ENCODE peak calls at places on chromosomes 3 and 15, in six cellular contexts. C, J, A, K, N and T are unnamed samples.

GRCh38 chr3:60053518-60054265 is 1003.9 kb upstream of the CFAP20DC start:
- DNase-seq in K (no peak), A (peak), C (no peak), N (no peak), J (peak), T (no peak)

GRCh38 chr15:74955017-74955416 is 1.6 kb downstream of the RPP25 start:
- DNase-seq in N (peak), J (no peak), K (no peak), C (no peak), A (no peak), T (no peak)

GRCh38 chr3:123385981-123386380 is 62.9 kb downstream of the ADCY5 start:
- DNase-seq in J (peak), C (no peak), K (no peak), A (peak), N (peak), T (no peak)

GRCh38 chr15:25133804-25134203 is 179.0 kb downstream of the SNRPN start:
- DNase-seq in K (no peak), J (no peak), A (no peak), C (no peak), N (no peak), T (no peak)

GRCh38 chr3:45100998-45101407 is 45.2 kb downstream of the CDCP1 start:
- DNase-seq in N (peak), J (no peak), C (no peak), K (no peak), A (no peak), T (no peak)

GRCh38 chr3:151580592-151580991 is 119.7 kb upstream of the IGSF10 start:
- DNase-seq in K (no peak), J (no peak), C (no peak), N (peak), A (no peak), T (no peak)

GRCh38 chr15:74787251-74788041 is 5.6 kb downstream of the CSK start:
- DNase-seq in A (peak), J (no peak), C (peak), K (peak), N (peak), T (no peak)

GRCh38 chr3:107737909-107738308 is 215.1 kb downstream of the BBX start:
- DNase-seq in J (no peak), N (no peak), K (no peak), A (no peak), C (no peak), T (no peak)

GRCh38 chr3:34011171-34012101 is 213.0 kb downstream of the PDCD6IP start:
- DNase-seq in N (no peak), J (peak), A (peak), C (no peak), K (no peak), T (no peak)

GRCh38 chr15:37101634-37102314 is 1.4 kb upstream of the MEIS2 start:
- DNase-seq in K (no peak), N (peak), J (peak), A (peak), C (peak), T (no peak)

GRCh38 chr3:137845666-137846065 is 81.6 kb downstream of the SOX14 start:
- DNase-seq in A (no peak), J (no peak), N (no peak), K (no peak), C (no peak), T (no peak)

GRCh38 chr3:116038968-116039950 is 406.0 kb downstream of the LSAMP start:
- DNase-seq in C (no peak), J (no peak), N (no peak), A (peak), K (no peak), T (no peak)

GRCh38 chr3:197460002-197460401 is 95.8 kb downstream of the BDH1 start:
- DNase-seq in A (no peak), K (no peak), C (no peak), J (no peak), N (no peak), T (no peak)

GRCh38 chr15:65327651-65328393 is 23.3 kb downstream of the RNU5B-1 start:
- DNase-seq in N (no peak), K (no peak), A (no peak), C (no peak), J (no peak), T (no peak)

GRCh38 chr3:118181274-118181673 is 853.4 kb downstream of the IGSF11 start:
- DNase-seq in K (no peak), C (no peak), J (no peak), N (no peak), A (no peak), T (no peak)

DNA sequence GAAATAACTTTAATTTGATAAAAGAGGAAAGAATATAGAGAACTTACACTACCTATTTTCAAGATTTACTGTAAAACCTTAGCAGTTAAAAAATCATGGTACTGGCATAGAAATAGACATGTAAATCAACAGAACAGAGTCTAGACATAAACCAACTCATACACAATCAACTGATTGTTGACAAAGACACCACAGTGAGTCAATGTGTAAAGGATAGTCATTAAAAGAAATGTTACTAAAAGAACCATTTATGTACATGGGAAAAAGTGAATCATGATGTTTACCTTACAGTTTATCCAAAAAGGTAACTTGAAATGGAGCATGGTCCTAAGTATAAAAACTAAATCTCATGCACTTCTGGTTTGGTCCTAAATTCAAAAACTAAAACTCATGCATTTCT is 847.4 kb downstream of the IGSF11 start:
- DNase-seq in N (no peak), J (peak), K (no peak), A (no peak), C (no peak), T (no peak)
- TF ChIP-seq CTCF in N (no peak), J (no peak), K (no peak), A (no peak), C (no peak), T (no peak)

DNA sequence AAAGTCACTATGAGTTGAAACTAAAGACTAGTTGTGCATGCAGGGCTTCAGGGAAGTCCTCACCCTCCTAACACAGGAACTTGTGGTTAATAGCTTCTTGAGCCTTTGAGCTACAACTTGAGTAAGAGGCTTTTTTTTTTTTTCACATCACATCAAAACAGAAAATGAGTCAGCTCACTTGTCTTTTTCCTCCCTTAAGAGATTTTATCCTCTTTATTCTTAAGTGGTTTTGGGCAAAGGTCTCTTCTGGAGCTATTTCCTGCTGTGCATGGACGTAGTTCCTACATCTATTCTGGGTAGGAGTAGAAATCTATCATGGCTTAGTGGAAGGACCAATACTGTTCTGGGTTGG is 613.5 kb downstream of the ZPLD1 start:
- DNase-seq in N (peak), C (no peak), K (no peak), J (no peak), A (no peak), T (no peak)
- TF ChIP-seq CTCF in N (no peak), C (no peak), K (no peak), J (no peak), A (no peak), T (no peak)

GRCh38 chr3:17195856-17196604 is 311.3 kb downstream of the PLCL2 start:
- DNase-seq in C (no peak), N (peak), J (peak), A (peak), K (no peak), T (no peak)
- TF ChIP-seq CTCF in C (no peak), N (peak), J (peak), A (no peak), K (no peak), T (peak)

GRCh38 chr3:122356402-122356801 is 26.6 kb downstream of the MIX23 start:
- DNase-seq in K (no peak), A (peak), N (peak), C (no peak), J (peak), T (no peak)
- TF ChIP-seq CTCF in K (no peak), A (peak), N (peak), C (peak), J (peak), T (no peak)

GRCh38 chr3:16834214-16834613 is 50.5 kb upstream of the PLCL2 start:
- DNase-seq in J (no peak), A (peak), N (no peak), C (no peak), K (no peak), T (no peak)
- TF ChIP-seq CTCF in J (peak), A (no peak), N (no peak), C (no peak), K (no peak), T (no peak)

GRCh38 chr3:184345678-184346144 is 8.3 kb downstream of the FAM131A start:
- DNase-seq in A (peak), K (no peak), N (peak), J (peak), C (peak), T (no peak)
- TF ChIP-seq CTCF in A (peak), K (no peak), N (peak), J (peak), C (peak), T (no peak)

GRCh38 chr3:84547207-84547606 is 411.6 kb upstream of the CADM2 start:
- DNase-seq in K (no peak), J (peak), N (no peak), A (no peak), C (no peak), T (no peak)

GRCh38 chr3:84547971-84548970 is 410.5 kb upstream of the CADM2 start:
- DNase-seq in N (peak), J (peak), A (peak), C (peak), K (no peak), T (no peak)
- TF ChIP-seq CTCF in N (peak), J (peak), A (peak), C (peak), K (no peak), T (peak)

GRCh38 chr3:78066287-78066686 is 1026.4 kb downstream of the ROBO2 start:
- DNase-seq in C (no peak), K (no peak), N (no peak), J (no peak), A (no peak), T (no peak)
- TF ChIP-seq CTCF in C (no peak), K (no peak), N (no peak), J (peak), A (no peak), T (no peak)

GRCh38 chr3:132723024-132723462 is 834 bp upstream of the NPHP3 start:
- DNase-seq in C (no peak), J (no peak), K (no peak), A (no peak), N (no peak), T (no peak)
- TF ChIP-seq CTCF in C (no peak), J (no peak), K (no peak), A (no peak), N (no peak), T (no peak)